ENCODE peak calls at places on chromosomes 16 and 17, in ten cellular contexts. G is COR-L47; F is mesothelial cell of epicardium; W is mucosa of gallbladder; T is SHP77; U is left cardiac atrium; S is nucleus accumbens; B is stimulated activated naive CD4-positive, alpha-beta T cell; O is cerebellar nuclear complex; E is iris pigment epithelial cell. C is an unnamed sample.

GRCh38 chr16:56625140-56625942 is at the start of gene MT1E:
- DNase-seq in G (no peak), F (no peak), W (peak; percentile 60), T (no peak), U (peak; percentile 85), S (no peak), B (no peak), O (no peak), E (peak; percentile 85), C (peak; percentile 68)

GRCh38 chr16:81987121-81987520 is 24.1 kb downstream of the SDR42E1 start:
- DNase-seq in G (no peak), F (no peak), W (no peak), T (no peak), U (no peak), S (no peak), B (no peak), O (no peak), E (no peak), C (no peak)

GRCh38 chr16:68499011-68499410 is 40.1 kb upstream of the ZFP90 start:
- DNase-seq in G (peak; percentile 62), F (peak; percentile 54), W (no peak), T (peak; percentile 73), U (no peak), S (no peak), B (no peak), O (no peak), E (no peak), C (no peak)

GRCh38 chr16:74107795-74108610 is 188.6 kb upstream of the PSMD7 start:
- DNase-seq in G (no peak), F (no peak), W (no peak), T (peak; percentile 45), U (no peak), S (no peak), B (peak; percentile 1), O (no peak), E (peak; percentile 21), C (no peak)

GRCh38 chr17:82031885-82032627 is 578 bp downstream of the RAC3 start:
- DNase-seq in G (peak; percentile 46), F (no peak), W (no peak), T (peak; percentile 31), U (no peak), S (no peak), B (peak; percentile 46), O (no peak), E (no peak), C (no peak)

GRCh38 chr16:69319826-69320730 is 8.9 kb downstream of the VPS4A start:
- DNase-seq in G (no peak), F (no peak), W (no peak), T (no peak), U (no peak), S (no peak), B (no peak), O (no peak), E (no peak), C (no peak)

GRCh38 chr16:67989322-67990017 is 9.2 kb upstream of the DPEP3 start:
- DNase-seq in G (no peak), F (no peak), W (no peak), T (no peak), U (no peak), S (no peak), B (no peak), O (no peak), E (no peak), C (no peak)

GRCh38 chr16:69017036-69017783 is 88.2 kb upstream of the HAS3 start:
- DNase-seq in G (no peak), F (no peak), W (no peak), T (no peak), U (no peak), S (no peak), B (no peak), O (no peak), E (peak; percentile 75), C (no peak)

GRCh38 chr17:81701288-81702071 is 1.7 kb upstream of the MRPL12 start:
- DNase-seq in G (no peak), F (no peak), W (no peak), T (no peak), U (no peak), S (no peak), B (no peak), O (no peak), E (no peak), C (no peak)

GRCh38 chr17:44354582-44355309 is 8.9 kb downstream of the FAM171A2 start:
- DNase-seq in G (no peak), F (peak; percentile 80), W (no peak), T (no peak), U (peak; percentile 65), S (no peak), B (peak; percentile 53), O (no peak), E (no peak), C (peak; percentile 64)

GRCh38 chr16:87076950-87077749 is 240.0 kb downstream of the C16orf95 start:
- DNase-seq in G (peak; percentile 20), F (no peak), W (peak; percentile 35), T (peak; percentile 72), U (peak; percentile 55), S (no peak), B (no peak), O (no peak), E (peak; percentile 71), C (no peak)

GRCh38 chr16:20803192-20803560 is 3.1 kb downstream of the ERI2 start:
- DNase-seq in G (no peak), F (no peak), W (no peak), T (no peak), U (no peak), S (no peak), B (no peak), O (no peak), E (no peak), C (no peak)

GRCh38 chr17:41383690-41384089 is 1.6 kb upstream of the KRT34 start:
- DNase-seq in G (no peak), F (no peak), W (no peak), T (no peak), U (no peak), S (no peak), B (no peak), O (no peak), E (no peak), C (no peak)

GRCh38 chr16:11139624-11140375 is 116.2 kb downstream of the SOCS1 start:
- DNase-seq in G (no peak), F (no peak), W (no peak), T (no peak), U (no peak), S (no peak), B (peak; percentile 4), O (no peak), E (no peak), C (no peak)

GRCh38 chr16:31700200-31700529 is 172.5 kb downstream of the AHSP start:
- DNase-seq in G (peak; percentile 90), F (no peak), W (no peak), T (peak; percentile 97), U (no peak), S (no peak), B (no peak), O (no peak), E (peak; percentile 61), C (no peak)

GRCh38 chr17:83177611-83178532 is 98.5 kb downstream of the METRNL start:
- DNase-seq in G (no peak), F (peak; percentile 37), W (peak; percentile 9), T (no peak), U (no peak), S (no peak), B (no peak), O (no peak), E (no peak), C (peak; percentile 35)

GRCh38 chr16:70433456-70434103 is 5.3 kb downstream of the ST3GAL2 start:
- DNase-seq in G (no peak), F (no peak), W (peak; percentile 40), T (no peak), U (peak; percentile 67), S (no peak), B (no peak), O (no peak), E (peak; percentile 23), C (peak; percentile 60)

GRCh38 chr17:62963296-62963695 is 2.7 kb upstream of the TANC2 start:
- DNase-seq in G (no peak), F (no peak), W (no peak), T (no peak), U (no peak), S (no peak), B (no peak), O (no peak), E (peak; percentile 67), C (no peak)

GRCh38 chr16:86575754-86576557 is 2.4 kb upstream of the FOXL1 start:
- DNase-seq in G (peak; percentile 3), F (peak; percentile 88), W (peak; percentile 85), T (no peak), U (peak; percentile 84), S (no peak), B (peak; percentile 23), O (no peak), E (peak; percentile 96), C (no peak)

GRCh38 chr16:10428433-10429168 is 42.7 kb downstream of the ATF7IP2 start:
- DNase-seq in G (no peak), F (no peak), W (no peak), T (no peak), U (no peak), S (no peak), B (no peak), O (no peak), E (no peak), C (no peak)

GRCh38 chr16:67936124-67936875 is at the start of gene PSMB10:
- DNase-seq in G (peak; percentile 31), F (peak; percentile 60), W (no peak), T (peak; percentile 17), U (peak; percentile 70), S (peak; percentile 64), B (no peak), O (no peak), E (peak; percentile 82), C (no peak)

GRCh38 chr17:7133424-7133823 is 18.8 kb upstream of the ASGR2 start:
- DNase-seq in G (no peak), F (no peak), W (no peak), T (peak; percentile 56), U (peak; percentile 47), S (no peak), B (peak; percentile 26), O (no peak), E (no peak), C (no peak)

GRCh38 chr17:45414997-45415881 is 17.4 kb downstream of the ARHGAP27 start:
- DNase-seq in G (no peak), F (no peak), W (peak; percentile 73), T (no peak), U (no peak), S (no peak), B (no peak), O (no peak), E (no peak), C (no peak)

GRCh38 chr16:11780988-11781680 is 15.9 kb downstream of the ZC3H7A start:
- DNase-seq in G (no peak), F (no peak), W (no peak), T (no peak), U (no peak), S (no peak), B (no peak), O (no peak), E (no peak), C (no peak)

GRCh38 chr17:39747745-39748144 is 10.0 kb downstream of the GRB7 start:
- DNase-seq in G (no peak), F (no peak), W (no peak), T (no peak), U (no peak), S (no peak), B (no peak), O (no peak), E (no peak), C (no peak)

C was measured in ovary.